ENCODE peak calls at places on chromosomes 13 and 19, in five cellular contexts. Z is PC-9, O is ACHN, U is cardiac fibroblast, X is HEK293T. L is an unnamed sample.

GRCh38 chr13:35388979-35389378 is 87.5 kb downstream of the MAB21L1 start:
- DNase-seq in U (peak), Z (no peak), X (no peak), O (no peak), L (no peak)

GRCh38 chr13:30745917-30746686 is 10.8 kb downstream of the ALOX5AP start:
- DNase-seq in U (peak), O (no peak), X (no peak), Z (no peak), L (no peak)

GRCh38 chr13:30157616-30157993 is 149.7 kb downstream of the KATNAL1 start:
- DNase-seq in Z (no peak), X (no peak), O (no peak), U (no peak), L (no peak)

GRCh38 chr19:21396893-21397572 is at the start of gene ZNF493:
- DNase-seq in Z (peak), O (peak), X (peak), U (peak), L (peak)

GRCh38 chr13:114134944-114135610 is 2.7 kb upstream of the RASA3 start:
- DNase-seq in Z (no peak), U (no peak), X (no peak), O (no peak), L (no peak)

GRCh38 chr13:112686987-112687386 is 2.9 kb upstream of the ATP11A start:
- DNase-seq in X (no peak), O (no peak), Z (no peak), U (no peak), L (no peak)

GRCh38 chr19:44598355-44598754 is 15.0 kb upstream of the IGSF23 start:
- DNase-seq in X (no peak), U (no peak), O (no peak), Z (no peak), L (no peak)

GRCh38 chr13:32254416-32254815 is 60.7 kb downstream of the ZAR1L start:
- DNase-seq in Z (no peak), O (no peak), X (no peak), U (peak), L (no peak)

GRCh38 chr19:41698746-41699230 is 9.6 kb upstream of the CEACAM5 start:
- DNase-seq in U (no peak), Z (peak), O (no peak), X (no peak), L (no peak)

GRCh38 chr13:113804017-113804702 is 45.1 kb downstream of the TMEM255B start:
- DNase-seq in X (no peak), U (no peak), O (peak), Z (no peak), L (no peak)

GRCh38 chr13:20313896-20314295 is 81.8 kb upstream of the GJB6 start:
- DNase-seq in O (no peak), Z (no peak), U (no peak), X (no peak), L (no peak)

GRCh38 chr19:47723573-47723923 is 10.3 kb downstream of the EHD2 start:
- DNase-seq in Z (peak), O (peak), U (peak), X (no peak), L (peak)

GRCh38 chr19:11478167-11479089 is 2.4 kb downstream of the ELAVL3 start:
- DNase-seq in U (no peak), X (no peak), O (no peak), Z (no peak), L (no peak)

GRCh38 chr19:18461471-18461870 is 23.5 kb upstream of the ISYNA1 start:
- DNase-seq in X (no peak), U (no peak), O (no peak), Z (no peak), L (no peak)

GRCh38 chr19:2469102-2469914 is 6.6 kb upstream of the GADD45B start:
- DNase-seq in X (no peak), U (peak), Z (peak), O (peak), L (no peak)

GRCh38 chr13:29674532-29674931 is 79.0 kb upstream of the SLC7A1 start:
- DNase-seq in O (no peak), U (no peak), X (no peak), Z (no peak), L (no peak)

GRCh38 chr19:33831835-33832234 is 35.2 kb downstream of the KCTD15 start:
- DNase-seq in X (no peak), O (no peak), U (no peak), Z (no peak), L (no peak)

GRCh38 chr13:33512880-33513554 is 227.5 kb upstream of the STARD13 start:
- DNase-seq in X (no peak), O (no peak), Z (no peak), U (no peak), L (no peak)

GRCh38 chr19:2014731-2015610 is 543 bp downstream of the BTBD2 start:
- DNase-seq in U (no peak), X (no peak), O (no peak), Z (no peak), L (no peak)

GRCh38 chr13:28258401-28258800 is 120.1 kb downstream of the PAN3 start:
- DNase-seq in Z (no peak), U (no peak), O (no peak), X (no peak), L (no peak)

GRCh38 chr13:73146705-73147104 is 87.9 kb downstream of the KLF5 start:
- DNase-seq in U (no peak), O (no peak), Z (peak), X (no peak), L (no peak)

GRCh38 chr19:50266896-50267295 is 62.3 kb downstream of the KCNC3 start:
- DNase-seq in Z (no peak), X (peak), U (no peak), O (no peak), L (no peak)

GRCh38 chr19:18282788-18283141 is 1.3 kb upstream of the JUND start:
- DNase-seq in U (no peak), Z (no peak), X (no peak), O (no peak), L (no peak)

GRCh38 chr19:50358483-50359431 is 6.7 kb downstream of the NAPSA start:
- DNase-seq in X (no peak), Z (no peak), U (peak), O (no peak), L (peak)

GRCh38 chr19:17394891-17395415 is 957 bp upstream of the CCDC194 start:
- DNase-seq in Z (no peak), U (peak), O (peak), X (peak), L (no peak)

GRCh38 chr19:42252365-42253244 is 2.3 kb downstream of the ERF start:
- DNase-seq in Z (no peak), O (no peak), U (peak), X (no peak), L (no peak)

GRCh38 chr19:33691736-33692135 is 70.0 kb downstream of the CHST8 start:
- DNase-seq in Z (no peak), U (no peak), O (no peak), X (no peak), L (no peak)

GRCh38 chr13:30845297-30846214 is 60.5 kb upstream of the MEDAG start:
- DNase-seq in X (no peak), O (no peak), U (no peak), Z (no peak), L (no peak)

GRCh38 chr19:3059653-3060052 is 2.6 kb downstream of the TLE5 start:
- DNase-seq in O (no peak), U (no peak), X (no peak), Z (no peak), L (no peak)

GRCh38 chr13:65926750-65927171 is 1303.4 kb downstream of the PCDH9 start:
- DNase-seq in U (peak), Z (no peak), X (no peak), O (peak), L (no peak)

L was measured in GM04504.